ENCODE peak calls at places on chromosomes 16 and 17, in six cellular contexts. W is left ventricle myocardium superior, Y is colonic mucosa, F is Kasumi-1, Q is lung, C is GM12865. D is an unnamed sample.

GRCh38 chr16:74257061-74257460 is 39.6 kb upstream of the PSMD7 start:
- DNase-seq in W (no peak), Y (no peak), C (peak), Q (no peak), F (no peak), D (no peak)

GRCh38 chr17:28747046-28747691 is 3.4 kb downstream of the TRAF4 start:
- DNase-seq in W (no peak), C (peak), Y (peak), Q (peak), F (no peak), D (peak)

GRCh38 chr17:71849783-71850768 is 270.7 kb upstream of the SOX9 start:
- DNase-seq in Q (no peak), W (no peak), C (peak), F (no peak), Y (no peak), D (no peak)

GRCh38 chr17:70207184-70207583 is 37.9 kb downstream of the KCNJ2 start:
- DNase-seq in F (no peak), Q (no peak), W (no peak), C (no peak), Y (no peak), D (no peak)

GRCh38 chr16:67886387-67886786 is 1.7 kb downstream of the NRN1L start:
- DNase-seq in Q (peak), F (no peak), W (no peak), Y (no peak), C (no peak), D (no peak)

GRCh38 chr17:69967910-69968411 is 107.1 kb upstream of the KCNJ16 start:
- DNase-seq in Y (no peak), C (no peak), F (no peak), W (no peak), Q (no peak), D (no peak)

GRCh38 chr16:67207116-67207856 is 8.4 kb downstream of the ELMO3 start:
- DNase-seq in Q (no peak), F (no peak), W (no peak), Y (no peak), C (no peak), D (no peak)

GRCh38 chr17:42653179-42654124 is 5.6 kb upstream of the TUBG2 start:
- DNase-seq in C (no peak), Y (peak), F (no peak), Q (no peak), W (peak), D (peak)

GRCh38 chr16:58339452-58339938 is 44.7 kb upstream of the PRSS54 start:
- DNase-seq in W (no peak), Q (no peak), F (no peak), Y (no peak), C (no peak), D (no peak)

GRCh38 chr16:81593481-81593880 is 148.9 kb downstream of the CMIP start:
- DNase-seq in Q (no peak), F (no peak), Y (no peak), C (no peak), W (no peak), D (no peak)

GRCh38 chr16:55668337-55669281 is 12.8 kb downstream of the SLC6A2 start:
- DNase-seq in F (no peak), Q (no peak), Y (no peak), C (no peak), W (no peak), D (no peak)

D was measured in body of pancreas.